ENCODE peak calls at places on chromosome 2, in nine cellular contexts. C is NCI-H774; U is HFFc6; Z is iris pigment epithelial cell; N is T-helper 2 cell; W is RWPE1; E is aorta; X is stimulated activated CD4-positive, alpha-beta T cell treated with anti-CD3 and anti-CD28 coated beads, Interleukin-2, amount 100 ng/mL, for 24 hours; P is effector memory CD4-positive, alpha-beta T cell. D is an unnamed sample.

GRCh38 chr2:216516730-216517350 is 18.2 kb downstream of the RPL37A start:
- DNase-seq in U (peak), P (no peak), N (no peak), X (no peak), C (peak), Z (peak), W (peak), E (no peak), D (no peak)

GRCh38 chr2:212893216-212893615 is 258.2 kb downstream of the IKZF2 start:
- DNase-seq in C (no peak), Z (no peak), X (no peak), N (no peak), U (no peak), P (no peak), E (no peak), W (no peak), D (no peak)

GRCh38 chr2:113228351-113228750 is 50.4 kb downstream of the PAX8 start:
- DNase-seq in W (no peak), X (no peak), U (no peak), C (no peak), N (no peak), E (no peak), P (no peak), Z (no peak), D (no peak)

GRCh38 chr2:146457221-146457620 is 1387.6 kb upstream of the ACVR2A start:
- DNase-seq in Z (no peak), W (no peak), E (no peak), P (no peak), N (no peak), C (no peak), X (no peak), U (peak), D (no peak)

GRCh38 chr2:43219383-43220228 is 6.8 kb downstream of the ZFP36L2 start:
- DNase-seq in U (peak), P (peak), X (peak), N (peak), E (peak), C (peak), W (peak), Z (peak), D (peak)

GRCh38 chr2:195706161-195706900 is 49.3 kb downstream of the SLC39A10 start:
- DNase-seq in X (no peak), U (peak), W (no peak), C (no peak), N (no peak), P (no peak), Z (peak), E (no peak), D (peak)

GRCh38 chr2:171327043-171327496 is 106.7 kb downstream of the METTL8 start:
- DNase-seq in C (no peak), Z (no peak), X (no peak), U (no peak), P (no peak), W (no peak), E (no peak), N (no peak), D (no peak)

GRCh38 chr2:230643576-230644291 is 68.9 kb upstream of the CAB39 start:
- DNase-seq in Z (no peak), C (no peak), P (no peak), E (no peak), X (peak), N (no peak), U (no peak), W (no peak), D (no peak)

GRCh38 chr2:216932113-216932512 is 72.2 kb upstream of the TNP1 start:
- DNase-seq in N (no peak), E (no peak), W (no peak), X (no peak), C (no peak), Z (no peak), U (no peak), P (no peak), D (peak)

GRCh38 chr2:180696005-180696404 is 284.4 kb upstream of the UBE2E3 start:
- DNase-seq in N (no peak), X (no peak), U (no peak), P (no peak), W (no peak), C (peak), E (no peak), Z (no peak), D (no peak)

GRCh38 chr2:159880729-159881128 is 82.7 kb upstream of the CD302 start:
- DNase-seq in U (no peak), E (no peak), W (no peak), C (no peak), N (no peak), X (no peak), P (no peak), Z (no peak), D (no peak)

GRCh38 chr2:70140978-70141753 is 49.7 kb downstream of the C2orf42 start:
- DNase-seq in C (peak), E (peak), X (peak), U (peak), Z (peak), W (peak), P (peak), N (no peak), D (peak)

GRCh38 chr2:127326289-127326945 is 32.5 kb upstream of the ERCC3 start:
- DNase-seq in X (no peak), U (no peak), N (no peak), P (no peak), W (peak), C (no peak), E (no peak), Z (peak), D (no peak)

GRCh38 chr2:241111443-241111810 is 9.3 kb upstream of the MTERF4 start:
- DNase-seq in W (no peak), N (no peak), X (peak), E (no peak), Z (no peak), U (no peak), C (no peak), P (peak), D (no peak)

GRCh38 chr2:24816884-24817283 is 23.7 kb downstream of the CENPO start:
- DNase-seq in U (peak), P (no peak), W (no peak), E (no peak), X (no peak), N (no peak), C (no peak), Z (peak), D (peak)

GRCh38 chr2:1721706-1722483 is 22.4 kb downstream of the PXDN start:
- DNase-seq in Z (peak), W (peak), C (no peak), E (no peak), N (no peak), P (no peak), U (peak), X (no peak), D (peak)

GRCh38 chr2:119649364-119649917 is 29.6 kb upstream of the TMEM177 start:
- DNase-seq in U (peak), X (no peak), C (no peak), Z (peak), E (no peak), W (no peak), P (no peak), N (no peak), D (peak)

D was measured in foreskin keratinocyte.